ENCODE peak calls at places on chromosomes 3 and 15, in six cellular contexts. W is MM.1S, P is foreskin melanocyte, H is AG08395, B is GM19239, I is Right ventricle myocardium inferior. Q is an unnamed sample.

GRCh38 chr15:101277038-101277822 is at the start of gene SELENOS:
- DNase-seq in W (peak; percentile 94), P (peak; percentile 80), H (peak; percentile 95), B (peak; percentile 78), I (peak; percentile 97), Q (peak; percentile 91)

GRCh38 chr15:100330221-100330620 is 11.6 kb downstream of the ADAMTS17 start:
- DNase-seq in W (no peak), P (no peak), H (no peak), B (no peak), I (no peak), Q (no peak)

GRCh38 chr3:194303749-194304148 is 47.4 kb downstream of the CPN2 start:
- DNase-seq in W (no peak), P (no peak), H (no peak), B (no peak), I (no peak), Q (no peak)

GRCh38 chr15:59327942-59328341 is 44.7 kb downstream of the MYO1E start:
- DNase-seq in W (no peak), P (no peak), H (no peak), B (no peak), I (no peak), Q (no peak)

GRCh38 chr3:130491431-130491830 is 25.5 kb upstream of the COL6A6 start:
- DNase-seq in W (no peak), P (no peak), H (no peak), B (no peak), I (no peak), Q (no peak)

GRCh38 chr3:99534951-99535704 is 103.3 kb upstream of the COL8A1 start:
- DNase-seq in W (no peak), P (peak; percentile 27), H (no peak), B (no peak), I (no peak), Q (no peak)

GRCh38 chr15:88256261-88257230 is at the start of gene NTRK3:
- DNase-seq in W (peak; percentile 47), P (no peak), H (no peak), B (no peak), I (no peak), Q (peak; percentile 44)

GRCh38 chr3:53170325-53171108 is 9.5 kb downstream of the PRKCD start:
- DNase-seq in W (peak; percentile 93), P (no peak), H (no peak), B (peak; percentile 69), I (peak; percentile 81), Q (peak; percentile 69)

GRCh38 chr3:138879541-138880380 is 45.0 kb upstream of the PIK3CB start:
- DNase-seq in W (no peak), P (no peak), H (no peak), B (no peak), I (no peak), Q (no peak)

GRCh38 chr3:38454884-38455638 is 1.4 kb downstream of the ACVR2B start:
- DNase-seq in W (peak; percentile 63), P (peak; percentile 22), H (peak; percentile 57), B (peak; percentile 53), I (peak; percentile 82), Q (peak; percentile 72)

Q was measured in GM13977.